ENCODE peak calls at places on chromosome 12, in seven cellular contexts. One of them, this sample, is unnamed. For H3K4me1, the result is how much of the 10 kb centered on the place peaks cover.

GRCh38 chr12:79055926-79056674 is 191.5 kb downstream of the SYT1 start:
- DNase-seq in right lobe of liver: no peak
- DNase-seq in H1: no peak
- DNase-seq in sigmoid colon: no peak
- DNase-seq in stomach: no peak
- DNase-seq in gastrocnemius medialis: no peak
- DNase-seq in ovary: no peak
- DNase-seq in this sample: no peak

GRCh38 chr12:131682511-131682895 is 28.4 kb upstream of the SFSWAP start:
- DNase-seq in right lobe of liver: no peak
- DNase-seq in sigmoid colon: no peak
- DNase-seq in ovary: no peak
- DNase-seq in H1: no peak
- DNase-seq in gastrocnemius medialis: no peak
- DNase-seq in stomach: no peak
- DNase-seq in this sample: no peak

GRCh38 chr12:109771746-109772621 is 58.4 kb downstream of the FAM222A start:
- DNase-seq in right lobe of liver: peak
- DNase-seq in ovary: no peak
- DNase-seq in sigmoid colon: peak
- DNase-seq in gastrocnemius medialis: no peak
- DNase-seq in H1: no peak
- DNase-seq in stomach: no peak
- DNase-seq in this sample: no peak

GRCh38 chr12:112317481-112317880 is 64.8 kb downstream of the HECTD4 start:
- DNase-seq in H1: no peak
- DNase-seq in right lobe of liver: no peak
- DNase-seq in gastrocnemius medialis: no peak
- DNase-seq in sigmoid colon: no peak
- DNase-seq in stomach: no peak
- DNase-seq in ovary: no peak
- DNase-seq in this sample: no peak

GRCh38 chr12:62268956-62269355 is 8.8 kb downstream of the USP15 start:
- DNase-seq in gastrocnemius medialis: no peak
- DNase-seq in H1: no peak
- DNase-seq in right lobe of liver: no peak
- DNase-seq in sigmoid colon: no peak
- DNase-seq in stomach: no peak
- DNase-seq in ovary: no peak
- DNase-seq in this sample: no peak

GRCh38 chr12:48002773-48003218 is 1.5 kb downstream of the COL2A1 start:
- DNase-seq in stomach: peak
- DNase-seq in right lobe of liver: no peak
- DNase-seq in ovary: peak
- DNase-seq in H1: no peak
- DNase-seq in sigmoid colon: peak
- DNase-seq in gastrocnemius medialis: no peak
- DNase-seq in this sample: no peak

GRCh38 chr12:28184378-28184777 is 5.9 kb upstream of the CCDC91 start:
- DNase-seq in gastrocnemius medialis: no peak
- DNase-seq in stomach: no peak
- DNase-seq in sigmoid colon: no peak
- DNase-seq in ovary: no peak
- DNase-seq in right lobe of liver: no peak
- DNase-seq in H1: no peak
- DNase-seq in this sample: no peak

GRCh38 chr12:111393700-111394275 is 11.9 kb upstream of the SH2B3 start:
- DNase-seq in gastrocnemius medialis: peak
- DNase-seq in ovary: no peak
- DNase-seq in stomach: no peak
- DNase-seq in H1: no peak
- DNase-seq in right lobe of liver: no peak
- DNase-seq in sigmoid colon: peak
- DNase-seq in this sample: no peak

GRCh38 chr12:126967152-126967551 is 1299.8 kb upstream of the TMEM132C start:
- DNase-seq in H1: no peak
- DNase-seq in sigmoid colon: no peak
- DNase-seq in gastrocnemius medialis: no peak
- DNase-seq in right lobe of liver: no peak
- DNase-seq in stomach: no peak
- DNase-seq in ovary: no peak
- DNase-seq in this sample: no peak

GRCh38 chr12:51721281-51721940 is 127.1 kb downstream of the FIGNL2 start:
- DNase-seq in H1: peak
- DNase-seq in stomach: no peak
- DNase-seq in sigmoid colon: peak
- DNase-seq in right lobe of liver: peak
- DNase-seq in ovary: peak
- DNase-seq in gastrocnemius medialis: no peak
- DNase-seq in this sample: peak

GRCh38 chr12:106459124-106459523 is 101.6 kb downstream of the POLR3B start:
- DNase-seq in sigmoid colon: no peak
- DNase-seq in stomach: no peak
- DNase-seq in H1: no peak
- DNase-seq in right lobe of liver: no peak
- DNase-seq in gastrocnemius medialis: no peak
- DNase-seq in ovary: no peak
- DNase-seq in this sample: no peak

GRCh38 chr12:54299515-54300266 is 1.1 kb downstream of the NFE2 start:
- DNase-seq in gastrocnemius medialis: no peak
- DNase-seq in stomach: no peak
- DNase-seq in ovary: no peak
- DNase-seq in sigmoid colon: no peak
- DNase-seq in H1: no peak
- DNase-seq in right lobe of liver: no peak
- DNase-seq in this sample: no peak
- H3K4me3 ChIP-seq in gastrocnemius medialis: no peak
- H3K4me3 ChIP-seq in stomach: peak
- H3K4me3 ChIP-seq in ovary: no peak
- H3K4me3 ChIP-seq in sigmoid colon: no peak
- H3K4me3 ChIP-seq in H1: peak
- H3K4me3 ChIP-seq in right lobe of liver: no peak
- H3K4me3 ChIP-seq in this sample: no peak

GRCh38 chr12:128795530-128796361 is 28.0 kb downstream of the SLC15A4 start:
- DNase-seq in gastrocnemius medialis: peak
- DNase-seq in sigmoid colon: peak
- DNase-seq in right lobe of liver: no peak
- DNase-seq in stomach: no peak
- DNase-seq in ovary: no peak
- DNase-seq in H1: no peak
- DNase-seq in this sample: no peak
- TF ChIP-seq POLR2A in gastrocnemius medialis: no peak
- TF ChIP-seq POLR2A in sigmoid colon: no peak
- TF ChIP-seq POLR2A in right lobe of liver: no peak
- TF ChIP-seq POLR2A in stomach: no peak
- TF ChIP-seq POLR2A in ovary: no peak
- TF ChIP-seq POLR2A in H1: no peak
- TF ChIP-seq POLR2A in this sample: no peak

GRCh38 chr12:2944401-2945047 is 14.7 kb upstream of the TEAD4 start:
- DNase-seq in right lobe of liver: peak
- DNase-seq in sigmoid colon: peak
- DNase-seq in ovary: peak
- DNase-seq in gastrocnemius medialis: peak
- DNase-seq in H1: peak
- DNase-seq in stomach: peak
- DNase-seq in this sample: peak
- H3K4me1 ChIP-seq in right lobe of liver: under half
- H3K4me1 ChIP-seq in sigmoid colon: under half
- H3K4me1 ChIP-seq in ovary: under half
- H3K4me1 ChIP-seq in gastrocnemius medialis: under half
- H3K4me1 ChIP-seq in H1: under half
- H3K4me1 ChIP-seq in stomach: under half
- H3K4me1 ChIP-seq in this sample: under half

GRCh38 chr12:77488041-77488620 is 342.6 kb upstream of the NAV3 start:
- DNase-seq in stomach: no peak
- DNase-seq in H1: no peak
- DNase-seq in ovary: no peak
- DNase-seq in right lobe of liver: no peak
- DNase-seq in gastrocnemius medialis: no peak
- DNase-seq in sigmoid colon: no peak
- DNase-seq in this sample: no peak

GRCh38 chr12:77493311-77493710 is 337.4 kb upstream of the NAV3 start:
- DNase-seq in sigmoid colon: no peak
- DNase-seq in gastrocnemius medialis: no peak
- DNase-seq in ovary: no peak
- DNase-seq in H1: no peak
- DNase-seq in stomach: no peak
- DNase-seq in right lobe of liver: no peak
- DNase-seq in this sample: no peak

GRCh38 chr12:77494306-77494705 is 336.4 kb upstream of the NAV3 start:
- DNase-seq in ovary: no peak
- DNase-seq in H1: no peak
- DNase-seq in sigmoid colon: no peak
- DNase-seq in stomach: no peak
- DNase-seq in gastrocnemius medialis: no peak
- DNase-seq in right lobe of liver: no peak
- DNase-seq in this sample: no peak

GRCh38 chr12:77496714-77497113 is 334.0 kb upstream of the NAV3 start:
- DNase-seq in gastrocnemius medialis: no peak
- DNase-seq in right lobe of liver: no peak
- DNase-seq in sigmoid colon: no peak
- DNase-seq in ovary: no peak
- DNase-seq in stomach: no peak
- DNase-seq in H1: no peak
- DNase-seq in this sample: no peak

GRCh38 chr12:77493769-77494168 is 336.9 kb upstream of the NAV3 start:
- DNase-seq in sigmoid colon: no peak
- DNase-seq in right lobe of liver: no peak
- DNase-seq in H1: no peak
- DNase-seq in gastrocnemius medialis: no peak
- DNase-seq in stomach: no peak
- DNase-seq in ovary: no peak
- DNase-seq in this sample: no peak
- H3K4me3 ChIP-seq in sigmoid colon: no peak
- H3K4me3 ChIP-seq in right lobe of liver: no peak
- H3K4me3 ChIP-seq in H1: no peak
- H3K4me3 ChIP-seq in gastrocnemius medialis: no peak
- H3K4me3 ChIP-seq in stomach: no peak
- H3K4me3 ChIP-seq in ovary: no peak
- H3K4me3 ChIP-seq in this sample: no peak

GRCh38 chr12:643478-644292 is 19.6 kb downstream of the NINJ2 start:
- DNase-seq in ovary: no peak
- DNase-seq in gastrocnemius medialis: peak
- DNase-seq in H1: no peak
- DNase-seq in sigmoid colon: peak
- DNase-seq in stomach: peak
- DNase-seq in right lobe of liver: no peak
- DNase-seq in this sample: no peak
- TF ChIP-seq POLR2A in ovary: no peak
- TF ChIP-seq POLR2A in gastrocnemius medialis: no peak
- TF ChIP-seq POLR2A in H1: no peak
- TF ChIP-seq POLR2A in sigmoid colon: no peak
- TF ChIP-seq POLR2A in stomach: no peak
- TF ChIP-seq POLR2A in right lobe of liver: no peak
- TF ChIP-seq POLR2A in this sample: no peak

GRCh38 chr12:23893611-23894010 is 55.9 kb downstream of the SOX5 start:
- DNase-seq in ovary: no peak
- DNase-seq in H1: no peak
- DNase-seq in sigmoid colon: no peak
- DNase-seq in stomach: no peak
- DNase-seq in right lobe of liver: no peak
- DNase-seq in gastrocnemius medialis: no peak
- DNase-seq in this sample: no peak
- H3K4me1 ChIP-seq in ovary: under half
- H3K4me1 ChIP-seq in H1: under half
- H3K4me1 ChIP-seq in sigmoid colon: under half
- H3K4me1 ChIP-seq in stomach: under half
- H3K4me1 ChIP-seq in right lobe of liver: under half
- H3K4me1 ChIP-seq in gastrocnemius medialis: under half
- H3K4me1 ChIP-seq in this sample: under half

GRCh38 chr12:57006809-57007475 is 596 bp upstream of the ZBTB39 start:
- DNase-seq in H1: no peak
- DNase-seq in stomach: no peak
- DNase-seq in sigmoid colon: no peak
- DNase-seq in right lobe of liver: no peak
- DNase-seq in ovary: no peak
- DNase-seq in gastrocnemius medialis: no peak
- DNase-seq in this sample: no peak
- H3K4me3 ChIP-seq in H1: peak
- H3K4me3 ChIP-seq in stomach: peak
- H3K4me3 ChIP-seq in sigmoid colon: peak
- H3K4me3 ChIP-seq in right lobe of liver: peak
- H3K4me3 ChIP-seq in ovary: peak
- H3K4me3 ChIP-seq in gastrocnemius medialis: peak
- H3K4me3 ChIP-seq in this sample: no peak

GRCh38 chr12:82972624-82973023 is 285.9 kb downstream of the TMTC2 start:
- DNase-seq in gastrocnemius medialis: no peak
- DNase-seq in H1: no peak
- DNase-seq in ovary: no peak
- DNase-seq in sigmoid colon: no peak
- DNase-seq in right lobe of liver: no peak
- DNase-seq in stomach: no peak
- DNase-seq in this sample: no peak
- TF ChIP-seq POLR2A in gastrocnemius medialis: no peak
- TF ChIP-seq POLR2A in H1: no peak
- TF ChIP-seq POLR2A in ovary: no peak
- TF ChIP-seq POLR2A in sigmoid colon: no peak
- TF ChIP-seq POLR2A in right lobe of liver: no peak
- TF ChIP-seq POLR2A in stomach: no peak
- TF ChIP-seq POLR2A in this sample: no peak

GRCh38 chr12:100165356-100165755 is 22.7 kb upstream of the BLTP3B start:
- DNase-seq in sigmoid colon: no peak
- DNase-seq in gastrocnemius medialis: no peak
- DNase-seq in right lobe of liver: no peak
- DNase-seq in stomach: no peak
- DNase-seq in H1: no peak
- DNase-seq in ovary: no peak
- DNase-seq in this sample: no peak

GRCh38 chr12:100163416-100164152 is 20.9 kb upstream of the BLTP3B start:
- DNase-seq in sigmoid colon: peak
- DNase-seq in ovary: peak
- DNase-seq in H1: peak
- DNase-seq in right lobe of liver: peak
- DNase-seq in gastrocnemius medialis: peak
- DNase-seq in stomach: peak
- DNase-seq in this sample: peak

GRCh38 chr12:100164153-100164704 is 21.6 kb upstream of the BLTP3B start:
- DNase-seq in H1: no peak
- DNase-seq in sigmoid colon: no peak
- DNase-seq in right lobe of liver: no peak
- DNase-seq in gastrocnemius medialis: no peak
- DNase-seq in ovary: no peak
- DNase-seq in stomach: no peak
- DNase-seq in this sample: no peak

GRCh38 chr12:100168562-100168961 is 25.9 kb upstream of the BLTP3B start:
- DNase-seq in right lobe of liver: no peak
- DNase-seq in sigmoid colon: no peak
- DNase-seq in stomach: no peak
- DNase-seq in H1: no peak
- DNase-seq in gastrocnemius medialis: no peak
- DNase-seq in ovary: no peak
- DNase-seq in this sample: peak

GRCh38 chr12:100166232-100166631 is 23.6 kb upstream of the BLTP3B start:
- DNase-seq in gastrocnemius medialis: no peak
- DNase-seq in ovary: no peak
- DNase-seq in stomach: no peak
- DNase-seq in right lobe of liver: no peak
- DNase-seq in sigmoid colon: no peak
- DNase-seq in H1: no peak
- DNase-seq in this sample: no peak
- H3K4me1 ChIP-seq in gastrocnemius medialis: under half
- H3K4me1 ChIP-seq in ovary: under half
- H3K4me1 ChIP-seq in stomach: under half
- H3K4me1 ChIP-seq in right lobe of liver: under half
- H3K4me1 ChIP-seq in sigmoid colon: under half
- H3K4me1 ChIP-seq in H1: under half
- H3K4me1 ChIP-seq in this sample: under half

GRCh38 chr12:34350092-34351041 is 328.1 kb downstream of the ALG10 start:
- DNase-seq in sigmoid colon: no peak
- DNase-seq in H1: no peak
- DNase-seq in right lobe of liver: no peak
- DNase-seq in stomach: no peak
- DNase-seq in ovary: no peak
- DNase-seq in gastrocnemius medialis: no peak
- DNase-seq in this sample: no peak
- H3K4me3 ChIP-seq in sigmoid colon: no peak
- H3K4me3 ChIP-seq in H1: no peak
- H3K4me3 ChIP-seq in right lobe of liver: no peak
- H3K4me3 ChIP-seq in stomach: no peak
- H3K4me3 ChIP-seq in ovary: no peak
- H3K4me3 ChIP-seq in gastrocnemius medialis: no peak
- H3K4me3 ChIP-seq in this sample: no peak

This sample was measured in adrenal gland.